ENCODE peak calls at places on chromosomes 6 and 20, in nine cellular contexts. H is H7, W is GM13977, V is endothelial cell, A is ovary, B is activated T-cell treated with anti-CD3 and anti-CD28 coated beads for 1 hour, Q is fibroblast of lung, U is germinal center, Y is mesendoderm. L is an unnamed sample.

GRCh38 chr20:58558483-58559367 is 43.5 kb upstream of the APCDD1L start:
- DNase-seq in W (no peak), H (peak; percentile 75), A (no peak), U (no peak), Y (peak; percentile 25), Q (no peak), B (no peak), V (no peak), L (no peak)

GRCh38 chr20:48480391-48480790 is 347.4 kb downstream of the PREX1 start:
- DNase-seq in Q (no peak), A (no peak), B (no peak), V (no peak), U (no peak), Y (no peak), H (peak; percentile 46), W (no peak), L (no peak)

GRCh38 chr20:4167261-4168004 is 152.1 kb upstream of the RNF24 start:
- DNase-seq in Y (no peak), A (no peak), U (no peak), B (no peak), Q (no peak), V (no peak), H (peak; percentile 89), W (no peak), L (no peak)

GRCh38 chr20:521860-522259 is 21.7 kb downstream of the CSNK2A1 start:
- DNase-seq in H (no peak), V (no peak), B (no peak), W (no peak), Q (no peak), A (no peak), Y (no peak), U (no peak), L (no peak)

GRCh38 chr20:12358006-12358654 is 440.4 kb downstream of the BTBD3 start:
- DNase-seq in V (no peak), U (no peak), B (no peak), Y (peak; percentile 82), H (peak; percentile 5), W (no peak), Q (no peak), A (no peak), L (no peak)

GRCh38 chr6:87093651-87094050 is 1.3 kb downstream of the CGA start:
- DNase-seq in H (no peak), W (no peak), Y (no peak), B (no peak), U (no peak), V (no peak), A (no peak), Q (peak; percentile 77), L (no peak)

GRCh38 chr20:51860015-51860882 is 57.9 kb upstream of the SALL4 start:
- DNase-seq in H (no peak), U (no peak), Y (no peak), B (no peak), V (no peak), W (no peak), Q (peak; percentile 88), A (no peak), L (no peak)

GRCh38 chr6:149999636-150000035 is 25.7 kb downstream of the RAET1L start:
- DNase-seq in V (no peak), U (no peak), A (no peak), W (no peak), H (no peak), Q (no peak), B (no peak), Y (no peak), L (no peak)

GRCh38 chr20:31496761-31497295 is 17.4 kb upstream of the HM13 start:
- DNase-seq in Q (no peak), H (no peak), U (no peak), Y (no peak), A (peak; percentile 65), V (no peak), B (no peak), W (no peak), L (no peak)

GRCh38 chr20:18543216-18543615 is 24.0 kb upstream of the SMIM26 start:
- DNase-seq in A (no peak), Q (peak; percentile 20), B (no peak), W (no peak), H (no peak), V (no peak), Y (no peak), U (no peak), L (no peak)

GRCh38 chr6:159451051-159451450 is 242.0 kb downstream of the SOD2 start:
- DNase-seq in Q (peak; percentile 54), H (no peak), V (no peak), U (no peak), B (no peak), A (no peak), W (no peak), Y (no peak), L (no peak)

GRCh38 chr6:112282217-112282616 is 27.9 kb upstream of the LAMA4 start:
- DNase-seq in H (no peak), Y (peak; percentile 48), V (no peak), B (no peak), Q (peak; percentile 92), W (no peak), U (no peak), A (peak; percentile 44), L (no peak)

GRCh38 chr6:79070206-79070825 is 7.7 kb downstream of the PHIP start:
- DNase-seq in B (no peak), U (no peak), H (no peak), Q (peak; percentile 14), Y (no peak), A (no peak), V (no peak), W (peak; percentile 42), L (no peak)

L was measured in NAMALWA.